ENCODE peak calls at places on chromosomes 11 and 22, in ten cellular contexts. E is T-helper 9 cell, F is NAMALWA, J is fibroblast of mammary gland, K is left lung, H is T-helper 2 cell, P is NCI-H2029 treated with DMSO at 0.1 percent for 48 hours, Q is nephron progenitor cell, U is upper lobe of right lung, V is amniotic stem cell. W is an unnamed sample.

GRCh38 chr11:123521001-123521400 is 90.9 kb downstream of the GRAMD1B start:
- DNase-seq in V (no peak), Q (no peak), U (no peak), E (no peak), K (no peak), F (no peak), H (no peak), P (no peak), J (no peak), W (no peak)

GRCh38 chr22:29313126-29314071 is 2.1 kb downstream of the RASL10A start:
- DNase-seq in P (no peak), H (no peak), V (no peak), Q (no peak), K (no peak), J (peak; percentile 56), E (no peak), F (no peak), U (peak; percentile 67), W (peak; percentile 68)

GRCh38 chr11:17989306-17989705 is 23.5 kb downstream of the SERGEF start:
- DNase-seq in F (no peak), E (no peak), H (no peak), P (peak; percentile 42), Q (no peak), V (no peak), K (no peak), U (no peak), J (no peak), W (no peak)

GRCh38 chr11:68117896-68118470 is 3.2 kb downstream of the CHKA start:
- DNase-seq in V (no peak), E (no peak), F (no peak), H (no peak), P (no peak), J (no peak), U (no peak), Q (no peak), K (no peak), W (peak; percentile 37)

GRCh38 chr11:19697721-19698121 is 14.9 kb upstream of the NAV2 start:
- DNase-seq in F (no peak), J (no peak), E (no peak), K (no peak), V (no peak), H (no peak), U (no peak), P (no peak), Q (no peak), W (peak; percentile 52)

GRCh38 chr11:86688398-86689179 is 16.2 kb upstream of the ME3 start:
- DNase-seq in P (no peak), K (peak; percentile 49), F (no peak), H (no peak), V (peak; percentile 35), E (no peak), J (peak; percentile 31), U (no peak), Q (no peak), W (peak; percentile 82)

GRCh38 chr11:15815246-15816209 is 540.8 kb downstream of the SOX6 start:
- DNase-seq in J (peak; percentile 25), E (no peak), F (no peak), H (no peak), U (no peak), K (no peak), Q (no peak), P (no peak), V (no peak), W (no peak)

GRCh38 chr11:82867495-82868082 is 32.6 kb downstream of the PRCP start:
- DNase-seq in J (peak; percentile 81), H (peak; percentile 32), Q (peak; percentile 84), U (no peak), E (peak; percentile 78), F (peak; percentile 91), V (peak; percentile 89), P (peak; percentile 53), K (peak; percentile 55), W (peak; percentile 89)

GRCh38 chr11:2366271-2366670 is 10.8 kb upstream of the CD81 start:
- DNase-seq in Q (no peak), H (no peak), K (no peak), F (no peak), J (no peak), V (no peak), U (no peak), P (no peak), E (no peak), W (no peak)

GRCh38 chr11:17386331-17387084 is 2.0 kb downstream of the KCNJ11 start:
- DNase-seq in J (peak; percentile 42), P (peak; percentile 21), V (peak; percentile 5), H (no peak), K (peak; percentile 55), F (peak; percentile 69), U (no peak), Q (peak; percentile 70), E (no peak), W (peak; percentile 73)

GRCh38 chr11:521179-521688 is 14.1 kb downstream of the HRAS start:
- DNase-seq in H (no peak), K (no peak), J (no peak), V (no peak), U (no peak), E (no peak), P (no peak), F (peak; percentile 37), Q (no peak), W (no peak)

GRCh38 chr11:126158054-126158791 is 53.2 kb downstream of the RPUSD4 start:
- DNase-seq in V (no peak), H (no peak), E (no peak), J (no peak), F (no peak), U (no peak), P (no peak), K (no peak), Q (no peak), W (no peak)

GRCh38 chr11:61888043-61888442 is 3.3 kb downstream of the FADS3 start:
- DNase-seq in P (no peak), V (peak; percentile 69), H (no peak), K (peak; percentile 74), Q (no peak), J (peak; percentile 87), F (no peak), E (no peak), U (peak; percentile 74), W (peak; percentile 90)

GRCh38 chr11:126817096-126817495 is 183.5 kb downstream of the KIRREL3 start:
- DNase-seq in U (no peak), Q (no peak), H (no peak), F (no peak), P (no peak), E (no peak), V (no peak), K (no peak), J (peak; percentile 41), W (no peak)

GRCh38 chr11:103326070-103326794 is 217.0 kb downstream of the DYNC2H1 start:
- DNase-seq in K (no peak), F (peak; percentile 87), U (no peak), V (peak; percentile 20), Q (peak; percentile 44), E (no peak), P (peak; percentile 82), J (peak; percentile 84), H (no peak), W (peak; percentile 91)

GRCh38 chr22:44413211-44413610 is 84.8 kb downstream of the RTL6 start:
- DNase-seq in K (no peak), U (no peak), J (no peak), P (no peak), H (no peak), F (no peak), V (no peak), E (no peak), Q (no peak), W (no peak)

GRCh38 chr22:39654959-39655579 is 84.5 kb downstream of the CACNA1I start:
- DNase-seq in V (no peak), E (no peak), Q (no peak), P (no peak), U (no peak), K (no peak), J (no peak), F (peak; percentile 28), H (no peak), W (peak; percentile 8)

GRCh38 chr11:18739684-18740083 is 13.7 kb upstream of the IGSF22 start:
- DNase-seq in P (no peak), E (no peak), U (no peak), H (no peak), J (no peak), F (peak; percentile 23), K (no peak), V (no peak), Q (no peak), W (no peak)

GRCh38 chr11:3723014-3723708 is 52.0 kb upstream of the CHRNA10 start:
- DNase-seq in E (no peak), K (peak; percentile 45), V (peak; percentile 87), J (peak; percentile 99), P (no peak), H (no peak), U (no peak), F (no peak), Q (no peak), W (peak; percentile 98)

GRCh38 chr22:48886604-48887393 is 940.9 kb downstream of the BRD1 start:
- DNase-seq in Q (no peak), E (no peak), J (no peak), P (peak; percentile 39), U (peak; percentile 53), F (no peak), V (no peak), K (peak; percentile 12), H (no peak), W (no peak)

GRCh38 chr22:47386812-47387510 is 624.5 kb downstream of the TBC1D22A start:
- DNase-seq in F (no peak), U (peak; percentile 49), K (no peak), P (no peak), H (no peak), V (no peak), Q (no peak), J (no peak), E (no peak), W (no peak)

GRCh38 chr11:121194731-121195596 is 93.9 kb downstream of the TECTA start:
- DNase-seq in F (peak; percentile 85), E (peak; percentile 34), U (no peak), P (peak; percentile 68), Q (peak; percentile 66), K (no peak), V (peak; percentile 6), H (no peak), J (peak; percentile 65), W (peak; percentile 79)

GRCh38 chr11:27040302-27041115 is at the start of gene BBOX1:
- DNase-seq in E (no peak), J (no peak), Q (no peak), H (no peak), U (no peak), V (no peak), F (no peak), P (no peak), K (no peak), W (no peak)

GRCh38 chr11:112410325-112410724 is 149.7 kb upstream of the PLET1 start:
- DNase-seq in F (no peak), V (no peak), H (no peak), J (no peak), Q (no peak), U (no peak), E (no peak), K (no peak), P (no peak), W (no peak)

GRCh38 chr11:122115520-122116343 is at the start of gene BLID:
- DNase-seq in K (no peak), F (peak; percentile 27), J (peak; percentile 61), U (peak; percentile 82), P (no peak), Q (peak; percentile 61), H (no peak), V (peak; percentile 42), E (no peak), W (peak; percentile 77)

GRCh38 chr11:83070044-83070877 is 1.4 kb downstream of the RAB30 start:
- DNase-seq in E (no peak), F (peak; percentile 30), Q (peak; percentile 16), H (no peak), J (peak; percentile 71), U (no peak), K (no peak), P (no peak), V (peak; percentile 11), W (peak; percentile 72)